ENCODE peak calls at places on chromosomes 12 and 14, in six cellular contexts. A, Q, I, R, P and L are unnamed samples.
A peak's percentile ranks its signal among the peaks of the same experiment; 100 is the strongest.

GRCh38 chr12:126385785-126386184 is 1320.5 kb downstream of the AACS start:
- DNase-seq in I (no peak), R (no peak), P (no peak), A (peak; percentile 28), Q (no peak), L (no peak)

GRCh38 chr14:88553886-88554457 is 835 bp downstream of the PTPN21 start:
- DNase-seq in R (no peak), I (no peak), Q (no peak), A (peak; percentile 45), P (no peak), L (no peak)

GRCh38 chr12:123933214-123933613 is 39.4 kb downstream of the CCDC92 start:
- DNase-seq in P (no peak), Q (no peak), A (no peak), I (no peak), R (no peak), L (no peak)

GRCh38 chr12:22066235-22066765 is 20.3 kb downstream of the CMAS start:
- DNase-seq in Q (no peak), I (no peak), A (no peak), R (no peak), P (no peak), L (no peak)

GRCh38 chr12:6199211-6199530 is 1.0 kb upstream of the CD9 start:
- DNase-seq in P (no peak), R (no peak), Q (no peak), I (no peak), A (no peak), L (no peak)

GRCh38 chr12:108831309-108831991 is 25.9 kb downstream of the SSH1 start:
- DNase-seq in Q (no peak), P (no peak), A (no peak), I (peak; percentile 89), R (no peak), L (no peak)

GRCh38 chr12:2258035-2258434 is 205.2 kb downstream of the CACNA1C start:
- DNase-seq in A (no peak), Q (no peak), P (no peak), I (no peak), R (no peak), L (no peak)

GRCh38 chr12:32151081-32151480 is 44.4 kb downstream of the BICD1 start:
- DNase-seq in I (no peak), R (no peak), P (no peak), Q (no peak), A (no peak), L (no peak)

GRCh38 chr12:54584128-54584527 is 4.3 kb downstream of the PPP1R1A start:
- DNase-seq in R (no peak), I (no peak), P (no peak), A (no peak), Q (no peak), L (no peak)

GRCh38 chr14:67413806-67414769 is 2.1 kb upstream of the PLEK2 start:
- DNase-seq in R (no peak), Q (no peak), I (no peak), P (peak; percentile 24), A (peak; percentile 90), L (no peak)

GRCh38 chr12:60257063-60257462 is 661.2 kb downstream of the SLC16A7 start:
- DNase-seq in I (no peak), A (peak; percentile 80), R (no peak), Q (no peak), P (peak; percentile 17), L (no peak)

GRCh38 chr12:104910196-104910840 is 47.8 kb downstream of the SLC41A2 start:
- DNase-seq in R (no peak), Q (no peak), A (no peak), I (no peak), P (no peak), L (no peak)

GRCh38 chr12:130331146-130331545 is 6.5 kb upstream of the PIWIL1 start:
- DNase-seq in P (no peak), I (no peak), R (no peak), A (no peak), Q (no peak), L (no peak)

GRCh38 chr14:34297786-34298520 is 164.1 kb downstream of the SPTSSA start:
- DNase-seq in R (no peak), Q (no peak), A (no peak), P (peak; percentile 55), I (no peak), L (no peak)

GRCh38 chr12:59459966-59460365 is 135.9 kb upstream of the SLC16A7 start:
- DNase-seq in Q (no peak), P (no peak), A (peak; percentile 12), I (no peak), R (no peak), L (no peak)

GRCh38 chr12:29638528-29638927 is 141.0 kb upstream of the OVCH1 start:
- DNase-seq in P (no peak), A (no peak), Q (no peak), R (no peak), I (no peak), L (no peak)

GRCh38 chr12:29639893-29640495 is 142.5 kb upstream of the OVCH1 start:
- DNase-seq in Q (no peak), R (no peak), A (no peak), P (no peak), I (no peak), L (no peak)

GRCh38 chr12:29644536-29645162 is 139.1 kb downstream of the TMTC1 start:
- DNase-seq in R (no peak), Q (no peak), A (no peak), I (no peak), P (no peak), L (no peak)

DNA sequence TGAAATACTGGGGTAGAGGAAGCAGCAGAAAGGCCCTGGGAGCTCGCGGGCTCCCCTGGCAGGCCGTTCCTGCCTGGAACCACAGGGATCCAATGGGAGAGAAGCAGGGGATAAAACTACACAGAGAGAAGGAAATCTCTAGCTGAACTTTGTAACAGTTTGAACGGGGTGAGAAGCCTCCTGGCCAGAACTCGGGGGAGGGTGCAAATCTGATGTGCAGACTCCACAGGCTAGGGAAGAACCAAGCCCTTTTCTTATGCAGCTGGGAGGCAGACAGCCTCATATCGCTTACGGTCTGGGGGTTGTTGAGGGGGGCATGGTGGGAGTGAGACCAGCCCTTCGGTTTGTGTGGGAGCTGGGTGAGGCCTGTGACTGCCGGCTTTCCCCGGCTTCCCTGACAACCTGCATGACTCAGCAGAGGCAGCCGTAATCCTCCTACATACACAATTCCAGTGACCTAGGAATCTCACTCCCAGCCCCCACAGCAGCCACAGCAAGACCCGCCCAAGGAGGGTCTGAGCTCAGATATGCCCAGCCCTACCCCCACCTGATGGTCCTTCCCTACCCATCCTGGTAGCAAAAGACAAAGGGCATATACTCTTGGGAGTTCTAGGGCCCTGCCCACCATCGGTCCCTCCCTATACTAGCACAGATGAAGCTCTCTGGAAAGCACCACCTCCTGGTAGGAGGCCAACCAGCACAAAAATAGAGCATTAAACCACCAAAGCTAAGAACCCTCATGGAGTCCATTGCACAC is 143.0 kb downstream of the TMTC1 start:
- DNase-seq in A (peak; percentile 31), Q (peak; percentile 30), P (peak; percentile 63), I (no peak), R (no peak), L (peak; percentile 30)
- TF ChIP-seq CTCF in A (no peak), Q (peak; percentile 32), P (peak; percentile 54), I (no peak), R (no peak), L (no peak)

DNA sequence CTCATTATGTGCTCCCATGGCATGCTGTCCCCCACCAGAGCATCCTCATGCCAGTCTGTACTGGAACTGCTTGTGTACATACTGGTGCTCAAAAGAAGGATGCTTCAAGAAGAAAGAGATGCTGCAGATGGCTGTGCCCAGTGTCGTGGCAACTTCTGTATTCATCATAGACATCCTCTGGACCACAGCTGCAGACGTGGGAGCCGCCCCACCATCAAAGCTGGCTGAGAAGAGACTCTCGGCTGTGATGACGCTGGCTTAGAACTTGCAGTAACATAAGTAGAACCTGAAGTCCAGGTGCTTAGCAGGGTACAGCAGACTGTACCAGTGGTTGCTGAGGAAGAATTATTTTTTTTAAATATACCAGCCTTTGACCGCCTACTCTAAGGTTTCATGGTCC is 112.6 kb upstream of the ARHGAP5 start:
- DNase-seq in A (no peak), R (no peak), P (no peak), I (no peak), Q (no peak), L (no peak)
- TF ChIP-seq CTCF in A (no peak), R (no peak), P (no peak), I (no peak), Q (no peak), L (no peak)

DNA sequence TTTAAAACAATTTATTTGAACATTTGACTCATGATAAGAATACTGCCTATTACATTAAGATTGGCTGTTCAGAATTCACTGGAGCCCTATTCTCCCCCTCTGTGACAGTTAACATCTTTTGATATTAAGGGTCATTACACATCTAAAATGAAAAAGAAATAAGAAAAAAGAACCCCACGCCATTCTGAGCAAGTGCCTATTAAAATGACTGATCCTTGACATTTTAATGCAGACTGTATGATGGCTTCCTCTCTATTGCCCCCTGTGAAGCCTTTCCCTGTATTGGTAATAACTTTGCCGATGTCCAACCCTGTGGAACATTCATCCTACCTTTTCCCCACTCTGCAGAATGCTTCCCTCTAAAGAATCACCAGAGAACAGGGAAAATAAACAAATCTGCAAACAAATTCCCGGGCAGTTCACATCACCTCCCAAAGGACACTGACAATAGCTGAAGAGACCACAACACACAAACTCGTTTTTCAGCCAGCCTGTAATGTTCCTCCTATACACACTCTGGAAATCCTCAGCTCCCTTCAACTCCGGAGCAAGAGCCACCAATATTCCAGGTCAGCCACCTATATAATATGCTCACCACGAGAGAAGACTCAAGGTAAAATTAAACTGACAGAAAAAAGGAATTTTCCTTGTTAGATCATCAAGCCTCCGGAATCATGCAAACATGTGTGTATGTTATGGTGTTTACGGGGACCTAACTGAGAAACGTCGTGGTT is 2.1 kb downstream of the NIN start:
- DNase-seq in R (no peak), A (no peak), I (no peak), P (no peak), Q (no peak), L (no peak)
- TF ChIP-seq CTCF in R (no peak), A (no peak), I (no peak), P (no peak), Q (no peak), L (no peak)

GRCh38 chr12:128848371-128848770 is 4.9 kb upstream of the GLT1D1 start:
- DNase-seq in P (no peak), A (no peak), R (no peak), I (no peak), Q (no peak), L (no peak)

GRCh38 chr12:128842579-128842978 is 10.7 kb upstream of the GLT1D1 start:
- DNase-seq in Q (no peak), A (no peak), I (no peak), P (no peak), R (no peak), L (no peak)

GRCh38 chr12:128843538-128843937 is 9.7 kb upstream of the GLT1D1 start:
- DNase-seq in P (no peak), A (no peak), Q (no peak), I (no peak), R (no peak), L (no peak)

GRCh38 chr12:128840862-128841468 is 12.3 kb upstream of the GLT1D1 start:
- DNase-seq in P (no peak), I (peak; percentile 80), A (no peak), Q (no peak), R (no peak), L (no peak)

DNA sequence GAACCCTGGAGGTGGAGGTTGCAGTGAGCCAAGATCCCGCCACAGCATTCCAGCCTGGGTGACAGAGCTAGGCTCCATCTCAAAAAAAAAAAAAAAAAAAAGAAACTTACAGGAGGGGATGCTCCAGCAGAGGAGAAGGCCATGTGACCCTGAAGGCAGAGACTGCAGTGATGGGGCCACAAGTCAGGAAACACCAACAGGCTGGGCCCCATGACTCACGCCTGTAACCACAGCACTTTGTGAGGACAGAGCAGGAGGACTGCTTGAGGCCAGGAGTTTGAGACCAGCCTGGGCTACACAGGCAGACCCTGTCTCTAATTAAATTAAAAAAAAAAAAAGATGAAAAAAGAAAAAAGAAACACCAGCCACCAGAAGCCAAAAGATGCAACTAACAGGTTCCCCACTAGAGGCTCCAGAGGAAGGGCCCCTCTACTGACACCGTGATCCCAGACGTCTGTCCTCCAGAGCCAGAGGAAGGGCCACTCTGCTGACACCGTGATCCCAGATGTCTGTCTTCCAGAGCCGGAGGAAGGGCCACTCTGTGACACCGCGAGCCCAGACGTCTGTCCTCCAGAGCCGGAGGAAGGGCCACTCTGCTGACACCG is 9.1 kb upstream of the GLT1D1 start:
- DNase-seq in R (no peak), I (peak; percentile 54), Q (no peak), P (peak; percentile 17), A (no peak), L (no peak)
- TF ChIP-seq CTCF in R (no peak), I (peak; percentile 49), Q (peak; percentile 42), P (peak; percentile 43), A (no peak), L (no peak)